ENCODE peak calls at places on chromosomes 2 and 18, in four cellular contexts. One of them, this sample, is unnamed.

GRCh38 chr2:54336136-54336976 is 80.3 kb upstream of the TSPYL6 start:
- DNase-seq in skeletal muscle cell: peak; percentile 49
- DNase-seq in HuH-7.5: no peak
- DNase-seq in HCEC 1CT: peak; percentile 84
- DNase-seq in this sample: peak; percentile 92

GRCh38 chr18:45839415-45840395 is 14.2 kb downstream of the SIGLEC15 start:
- DNase-seq in skeletal muscle cell: peak; percentile 31
- DNase-seq in HCEC 1CT: peak; percentile 69
- DNase-seq in HuH-7.5: no peak
- DNase-seq in this sample: peak; percentile 80

GRCh38 chr2:223262946-223263345 is 211.0 kb downstream of the KCNE4 start:
- DNase-seq in HCEC 1CT: no peak
- DNase-seq in skeletal muscle cell: peak; percentile 24
- DNase-seq in HuH-7.5: no peak
- DNase-seq in this sample: no peak

GRCh38 chr2:53802617-53803115 is 15.8 kb downstream of the ERLEC1 start:
- DNase-seq in HCEC 1CT: no peak
- DNase-seq in HuH-7.5: no peak
- DNase-seq in skeletal muscle cell: no peak
- DNase-seq in this sample: peak; percentile 27

GRCh38 chr2:195343540-195343939 is 313.5 kb upstream of the SLC39A10 start:
- DNase-seq in HuH-7.5: no peak
- DNase-seq in skeletal muscle cell: no peak
- DNase-seq in HCEC 1CT: no peak
- DNase-seq in this sample: no peak

GRCh38 chr2:218694405-218695145 is 16.1 kb upstream of the TTLL4 start:
- DNase-seq in HCEC 1CT: no peak
- DNase-seq in skeletal muscle cell: no peak
- DNase-seq in HuH-7.5: no peak
- DNase-seq in this sample: peak; percentile 61

GRCh38 chr18:67634631-67635338 is 118.3 kb upstream of the DSEL start:
- DNase-seq in HuH-7.5: no peak
- DNase-seq in HCEC 1CT: no peak
- DNase-seq in skeletal muscle cell: no peak
- DNase-seq in this sample: no peak

GRCh38 chr2:36392854-36393253 is 37.3 kb downstream of the CRIM1 start:
- DNase-seq in HuH-7.5: no peak
- DNase-seq in HCEC 1CT: no peak
- DNase-seq in skeletal muscle cell: no peak
- DNase-seq in this sample: no peak

GRCh38 chr18:75070625-75071483 is 138.1 kb downstream of the PTGR3 start:
- DNase-seq in skeletal muscle cell: peak; percentile 48
- DNase-seq in HCEC 1CT: peak; percentile 87
- DNase-seq in HuH-7.5: no peak
- DNase-seq in this sample: peak; percentile 90

GRCh38 chr2:29033656-29034055 is 40.7 kb downstream of the PCARE start:
- DNase-seq in HuH-7.5: no peak
- DNase-seq in skeletal muscle cell: no peak
- DNase-seq in HCEC 1CT: no peak
- DNase-seq in this sample: no peak

GRCh38 chr2:69594341-69594740 is 49.2 kb downstream of the AAK1 start:
- DNase-seq in HCEC 1CT: peak; percentile 58
- DNase-seq in skeletal muscle cell: no peak
- DNase-seq in HuH-7.5: no peak
- DNase-seq in this sample: peak; percentile 51

GRCh38 chr2:121599963-121600651 is 49.2 kb downstream of the CLASP1 start:
- DNase-seq in skeletal muscle cell: no peak
- DNase-seq in HCEC 1CT: no peak
- DNase-seq in HuH-7.5: no peak
- DNase-seq in this sample: peak; percentile 28

GRCh38 chr2:105929506-105929905 is 184.8 kb downstream of the NCK2 start:
- DNase-seq in HuH-7.5: no peak
- DNase-seq in skeletal muscle cell: no peak
- DNase-seq in HCEC 1CT: no peak
- DNase-seq in this sample: no peak

GRCh38 chr2:25587361-25587760 is 86.0 kb downstream of the DTNB start:
- DNase-seq in HCEC 1CT: peak; percentile 16
- DNase-seq in HuH-7.5: no peak
- DNase-seq in skeletal muscle cell: no peak
- DNase-seq in this sample: peak; percentile 68

GRCh38 chr2:148172131-148172753 is 151.4 kb downstream of the MBD5 start:
- DNase-seq in HCEC 1CT: no peak
- DNase-seq in skeletal muscle cell: no peak
- DNase-seq in HuH-7.5: no peak
- DNase-seq in this sample: no peak

GRCh38 chr2:206615417-206616089 is 26.7 kb upstream of the FAM237A start:
- DNase-seq in HuH-7.5: no peak
- DNase-seq in skeletal muscle cell: no peak
- DNase-seq in HCEC 1CT: no peak
- DNase-seq in this sample: no peak

GRCh38 chr18:48790226-48790863 is 160.4 kb downstream of the SMAD7 start:
- DNase-seq in HCEC 1CT: no peak
- DNase-seq in HuH-7.5: no peak
- DNase-seq in skeletal muscle cell: no peak
- DNase-seq in this sample: no peak

GRCh38 chr2:137886432-137886831 is 77.8 kb upstream of the HNMT start:
- DNase-seq in skeletal muscle cell: no peak
- DNase-seq in HCEC 1CT: no peak
- DNase-seq in HuH-7.5: peak; percentile 28
- DNase-seq in this sample: no peak

GRCh38 chr18:59952283-59953007 is 52.6 kb downstream of the PMAIP1 start:
- DNase-seq in HCEC 1CT: no peak
- DNase-seq in skeletal muscle cell: no peak
- DNase-seq in HuH-7.5: no peak
- DNase-seq in this sample: no peak